ENCODE peak calls at places on chromosomes 5 and 9, in five cellular contexts. N, F, E, B and K are unnamed samples.

GRCh38 chr5:77143998-77144836 is 57.1 kb upstream of the ZBED3 start:
- DNase-seq in N (peak), F (peak), E (peak), B (peak), K (peak)

GRCh38 chr9:89116064-89116817 is 62.4 kb downstream of the SHC3 start:
- DNase-seq in N (no peak), F (peak), E (no peak), B (no peak), K (no peak)

GRCh38 chr9:36995927-36996471 is 38.1 kb downstream of the PAX5 start:
- DNase-seq in N (peak), F (peak), E (peak), B (peak), K (peak)

GRCh38 chr9:108296056-108296455 is 559.7 kb downstream of the ACTL7B start:
- DNase-seq in N (no peak), F (peak), E (no peak), B (no peak), K (no peak)

GRCh38 chr9:134293031-134293521 is 33.2 kb upstream of the RXRA start:
- DNase-seq in N (no peak), F (no peak), E (no peak), B (no peak), K (no peak)

GRCh38 chr5:42387563-42387962 is 35.7 kb upstream of the GHR start:
- DNase-seq in N (no peak), F (no peak), E (no peak), B (no peak), K (no peak)

GRCh38 chr9:18861599-18862546 is 171.1 kb downstream of the SAXO1 start:
- DNase-seq in N (peak), F (peak), E (no peak), B (peak), K (peak)

GRCh38 chr5:83222906-83223305 is 145.6 kb downstream of the XRCC4 start:
- DNase-seq in N (no peak), F (no peak), E (no peak), B (no peak), K (no peak)

GRCh38 chr5:127876384-127876783 is 173.2 kb downstream of the CCDC192 start:
- DNase-seq in N (no peak), F (peak), E (peak), B (no peak), K (no peak)

GRCh38 chr5:65738305-65738704 is 16.3 kb downstream of the NLN start:
- DNase-seq in N (no peak), F (no peak), E (no peak), B (no peak), K (no peak)

GRCh38 chr5:29588276-29588675 is 1605.2 kb upstream of the CDH6 start:
- DNase-seq in N (no peak), F (no peak), E (no peak), B (no peak), K (no peak)

GRCh38 chr9:134551657-134552348 is 89.8 kb upstream of the COL5A1 start:
- DNase-seq in N (no peak), F (peak), E (no peak), B (peak), K (no peak)

GRCh38 chr9:22990349-22990748 is 543.7 kb downstream of the DMRTA1 start:
- DNase-seq in N (peak), F (no peak), E (no peak), B (no peak), K (no peak)

GRCh38 chr5:36730537-36731216 is 124.3 kb downstream of the SLC1A3 start:
- DNase-seq in N (no peak), F (no peak), E (no peak), B (no peak), K (no peak)

GRCh38 chr5:157855404-157855994 is 3.4 kb downstream of the CLINT1 start:
- DNase-seq in N (peak), F (peak), E (peak), B (peak), K (peak)

GRCh38 chr9:13076616-13077015 is 202.9 kb downstream of the MPDZ start:
- DNase-seq in N (no peak), F (no peak), E (no peak), B (no peak), K (no peak)

GRCh38 chr9:95127249-95128176 is 190.0 kb downstream of the FANCC start:
- DNase-seq in N (peak), F (peak), E (peak), B (peak), K (peak)

GRCh38 chr9:108835831-108836230 is 20.0 kb downstream of the ACTL7B start:
- DNase-seq in N (no peak), F (no peak), E (no peak), B (no peak), K (no peak)

GRCh38 chr9:112694910-112695555 is 22.9 kb downstream of the INIP start:
- DNase-seq in N (no peak), F (no peak), E (no peak), B (no peak), K (no peak)

DNA sequence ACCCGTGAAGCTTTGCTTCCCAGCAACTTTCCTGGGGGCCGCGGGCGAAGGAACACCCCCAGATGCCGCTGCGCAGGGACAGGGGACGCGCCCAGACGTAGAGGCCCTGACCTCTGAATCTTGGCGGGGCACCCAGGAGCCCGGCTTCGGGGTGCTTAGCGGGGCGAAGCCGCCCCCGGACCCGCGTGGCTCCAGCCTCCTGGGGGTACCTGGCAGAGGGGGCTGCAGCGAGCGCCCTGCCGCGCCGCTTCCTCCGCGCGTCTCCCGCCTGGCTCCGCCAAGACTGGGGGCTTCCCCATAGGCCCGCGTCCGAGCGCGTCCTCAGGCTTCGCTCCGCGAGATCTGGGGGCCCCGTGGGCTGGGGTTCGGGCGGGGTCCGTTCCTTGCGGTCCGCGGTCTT is 23.0 kb upstream of the ZNF782 start:
- DNase-seq in N (peak), F (no peak), E (no peak), B (no peak), K (no peak)
- TF ChIP-seq EZH2 in N (no peak), F (no peak), E (no peak), B (no peak), K (no peak)

GRCh38 chr9:136081113-136081825 is 13.8 kb downstream of the NACC2 start:
- DNase-seq in N (no peak), F (no peak), E (no peak), B (no peak), K (peak)

GRCh38 chr9:136078498-136079011 is 16.5 kb downstream of the NACC2 start:
- DNase-seq in N (no peak), F (no peak), E (no peak), B (no peak), K (peak)

GRCh38 chr9:136080716-136081112 is 14.4 kb downstream of the NACC2 start:
- DNase-seq in N (no peak), F (no peak), E (no peak), B (no peak), K (peak)

GRCh38 chr9:136079211-136079915 is 15.7 kb downstream of the NACC2 start:
- DNase-seq in N (no peak), F (no peak), E (no peak), B (no peak), K (peak)

DNA sequence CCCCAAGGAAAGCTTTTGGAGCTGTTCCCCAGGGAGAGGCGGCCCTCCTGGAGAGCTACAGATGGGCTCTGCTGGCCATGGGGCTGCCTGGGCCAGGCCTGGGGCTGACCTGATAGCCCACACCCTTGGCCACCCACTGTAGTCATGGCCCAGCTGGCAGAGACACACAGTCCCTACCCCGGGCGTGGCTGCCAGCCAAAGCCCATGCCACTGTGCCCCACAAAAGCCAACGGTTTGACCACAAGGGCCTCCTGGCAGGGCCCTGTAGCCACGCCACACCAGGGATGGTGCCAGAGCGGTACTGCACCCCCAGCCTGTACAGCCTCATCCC is 15.2 kb downstream of the NACC2 start:
- DNase-seq in N (no peak), F (no peak), E (no peak), B (no peak), K (no peak)
- TF ChIP-seq EZH2 in N (no peak), F (no peak), E (no peak), B (no peak), K (no peak)

DNA sequence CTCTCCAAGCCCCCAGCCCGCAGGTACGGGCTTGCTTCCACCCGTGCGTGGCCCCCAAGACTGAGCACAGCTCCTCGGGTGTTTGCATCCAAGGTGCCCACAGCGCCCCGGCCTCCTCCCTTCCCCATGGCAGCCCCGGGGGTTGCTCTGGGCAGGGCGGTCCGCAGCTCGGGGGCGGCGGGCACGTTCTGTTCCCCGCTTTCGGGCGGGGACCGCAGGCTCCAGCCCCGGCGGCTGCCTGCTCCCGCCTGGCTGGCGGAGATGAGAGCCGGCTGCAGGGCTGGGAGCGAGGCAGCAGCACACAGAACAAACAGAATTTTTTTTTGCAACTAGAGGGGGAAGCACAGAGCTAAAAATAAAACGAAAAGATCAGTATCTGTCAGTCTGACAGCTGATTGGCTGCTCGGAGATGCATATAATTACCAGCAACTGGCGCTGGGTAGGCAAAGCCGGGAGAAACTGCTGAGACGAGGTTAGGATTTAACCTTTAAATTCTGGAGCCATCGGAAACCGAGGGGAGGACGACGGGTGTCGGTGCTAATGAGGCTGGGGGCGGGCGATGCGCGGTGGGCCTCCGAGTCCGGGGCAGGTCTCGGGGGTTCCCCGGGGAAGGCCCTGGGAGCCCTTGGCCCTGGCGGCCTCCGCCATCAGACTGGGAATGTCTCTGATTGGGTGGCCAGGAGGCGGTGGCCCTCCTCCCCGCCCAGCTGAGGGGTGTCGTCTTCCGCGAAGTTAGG is 142.7 kb upstream of the IER5L start:
- DNase-seq in N (peak), F (peak), E (no peak), B (peak), K (peak)
- TF ChIP-seq EZH2 in N (no peak), F (no peak), E (no peak), B (no peak), K (no peak)

GRCh38 chr9:974993-975739 is 1.3 kb upstream of the DMRT3 start:
- DNase-seq in N (peak), F (no peak), E (no peak), B (no peak), K (peak)
- TF ChIP-seq EZH2 in N (peak), F (no peak), E (no peak), B (no peak), K (peak)

GRCh38 chr9:132144708-132145365 is 17.0 kb upstream of the NTNG2 start:
- DNase-seq in N (no peak), F (peak), E (no peak), B (no peak), K (no peak)

GRCh38 chr9:132141948-132142594 is 19.8 kb upstream of the NTNG2 start:
- DNase-seq in N (no peak), F (peak), E (no peak), B (no peak), K (peak)

GRCh38 chr9:132142883-132143282 is 19.0 kb upstream of the NTNG2 start:
- DNase-seq in N (no peak), F (no peak), E (no peak), B (no peak), K (no peak)

GRCh38 chr9:132143359-132143758 is 18.5 kb upstream of the NTNG2 start:
- DNase-seq in N (no peak), F (no peak), E (no peak), B (no peak), K (no peak)

DNA sequence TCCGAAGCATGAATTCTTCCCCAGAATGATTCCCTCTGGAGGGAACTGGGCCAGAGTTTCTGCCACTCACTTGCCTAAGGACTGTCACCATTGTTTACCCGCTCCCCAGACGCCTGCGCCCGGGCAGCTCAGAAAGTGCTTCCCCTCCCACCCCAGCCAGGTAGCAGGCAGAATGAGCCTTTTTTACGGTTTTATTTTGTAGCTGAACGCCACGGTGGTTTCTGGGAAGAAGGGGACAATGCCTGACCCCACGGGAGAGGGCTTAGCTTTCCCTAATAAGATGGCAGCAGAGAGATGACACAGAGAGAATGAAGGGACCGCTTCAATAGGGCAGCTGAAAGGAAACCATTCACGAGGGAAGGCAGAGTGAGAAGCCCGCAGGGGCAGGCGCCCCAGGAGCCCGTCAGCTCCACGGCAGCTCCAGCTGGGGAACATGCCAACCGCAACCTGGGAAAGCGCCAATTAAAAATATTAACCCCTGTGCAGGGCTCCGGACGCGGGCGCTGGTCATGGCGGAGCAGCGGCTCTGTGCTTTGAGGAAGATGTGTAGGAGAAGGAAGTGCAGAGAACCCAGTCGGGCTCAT is 20.4 kb upstream of the NTNG2 start:
- DNase-seq in N (peak), F (peak), E (no peak), B (no peak), K (peak)
- TF ChIP-seq EZH2 in N (no peak), F (peak), E (no peak), B (peak), K (no peak)

GRCh38 chr5:135040331-135041144 is 6.5 kb upstream of the PITX1 start:
- DNase-seq in N (peak), F (peak), E (no peak), B (no peak), K (peak)
- TF ChIP-seq EZH2 in N (peak), F (peak), E (no peak), B (peak), K (peak)

DNA sequence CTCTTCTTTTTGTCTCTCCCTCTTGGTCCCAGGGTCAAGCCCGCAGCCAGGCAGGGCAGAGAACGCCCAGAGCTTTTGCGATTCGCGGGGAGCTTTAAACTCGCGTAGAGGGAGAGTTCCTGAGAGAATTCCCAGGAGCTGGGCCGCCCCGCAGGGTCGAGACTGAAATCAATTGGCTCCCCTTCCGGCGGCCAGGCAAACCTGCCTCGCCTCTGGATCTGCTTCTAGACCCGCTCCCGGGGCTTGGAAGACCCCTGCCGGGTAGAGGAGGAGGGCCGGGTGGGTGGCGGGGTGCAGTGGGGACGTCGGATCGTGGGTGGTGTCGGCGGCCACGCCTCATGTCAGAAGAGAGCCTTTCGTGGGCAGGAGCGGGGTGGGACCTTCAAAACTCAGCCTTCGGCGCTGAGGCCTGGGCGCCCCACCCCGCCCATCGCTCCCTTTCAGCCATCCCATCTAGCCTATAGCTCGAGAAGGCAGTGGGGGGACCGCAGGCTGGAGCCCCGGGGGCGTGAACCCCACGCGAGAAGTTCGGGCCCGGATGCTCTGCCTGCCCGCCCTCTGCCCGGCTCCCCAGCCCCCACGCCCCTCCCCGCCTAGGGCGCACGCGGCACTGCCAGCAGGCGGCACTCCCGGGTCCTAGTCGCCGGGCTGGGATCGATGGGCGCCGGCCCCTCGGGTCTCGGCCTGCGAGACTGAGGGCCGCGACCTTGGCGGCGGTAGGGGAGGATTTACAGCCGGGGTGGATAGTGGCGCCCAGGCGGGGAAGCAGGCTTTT is 6.1 kb downstream of the PRDM6 start:
- DNase-seq in N (peak), F (no peak), E (no peak), B (peak), K (peak)
- TF ChIP-seq EZH2 in N (peak), F (no peak), E (no peak), B (peak), K (peak)

DNA sequence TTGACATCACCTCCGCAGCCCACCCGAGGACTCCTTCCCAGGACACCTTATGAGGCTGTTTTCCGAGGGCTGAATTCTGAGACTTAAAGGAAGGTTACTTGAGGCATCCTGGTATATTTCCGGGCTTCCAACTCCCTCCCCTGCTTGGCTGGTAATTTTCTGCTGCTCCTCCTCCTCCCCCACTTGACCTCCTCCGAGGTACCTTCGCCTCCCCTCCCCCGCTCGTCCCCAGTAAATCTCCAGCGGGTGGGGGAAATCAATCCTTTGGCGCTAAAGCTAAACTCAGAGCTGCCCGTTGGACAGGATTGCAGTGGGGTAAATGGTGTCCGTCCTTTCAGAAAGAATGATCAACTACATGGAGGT is 4.9 kb upstream of the ISL1 start:
- DNase-seq in N (peak), F (no peak), E (no peak), B (peak), K (peak)
- TF ChIP-seq EZH2 in N (no peak), F (no peak), E (no peak), B (peak), K (peak)

DNA sequence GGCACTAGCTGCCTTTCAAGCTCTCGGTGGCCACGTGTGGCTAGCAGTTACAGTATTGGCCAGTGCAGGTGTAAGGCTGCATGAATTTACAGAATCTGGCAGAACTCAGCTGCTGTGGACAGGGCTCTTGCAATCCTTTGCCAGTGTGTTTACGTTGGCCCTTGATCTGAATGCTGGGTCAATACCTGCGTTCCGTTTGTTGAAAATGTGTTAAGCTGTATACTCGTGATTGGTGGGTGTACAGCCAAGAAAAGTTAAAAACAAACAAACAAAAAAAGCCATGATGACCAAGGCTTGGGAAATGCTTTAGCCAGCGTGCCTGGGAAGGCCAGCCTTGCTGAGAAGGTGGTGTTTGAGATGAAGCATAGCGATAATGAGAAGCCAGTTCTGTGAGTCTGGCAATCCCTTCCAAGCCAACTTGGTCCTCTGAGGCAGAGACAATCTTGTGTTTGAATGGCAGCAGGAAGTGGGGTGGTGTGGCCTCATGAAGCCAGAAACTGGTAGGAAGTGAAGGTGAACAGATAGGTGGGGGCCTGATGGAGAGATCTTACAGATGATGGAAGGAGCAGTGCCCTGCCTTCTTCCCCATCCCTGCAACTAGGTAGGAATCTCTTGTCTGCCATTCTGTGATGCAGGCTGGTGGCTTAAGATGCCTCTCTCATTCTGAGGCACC is 820 bp upstream of the CFAP90 start:
- DNase-seq in N (no peak), F (no peak), E (no peak), B (no peak), K (no peak)
- TF ChIP-seq EZH2 in N (no peak), F (no peak), E (no peak), B (no peak), K (no peak)